ENCODE peak calls at places on chromosomes 12 and 14, in five cellular contexts. One of them, this sample, is unnamed.

GRCh38 chr12:107549786-107550480 is 135.7 kb upstream of the PWP1 start:
- DNase-seq in WTC11: no peak
- DNase-seq in ovary: no peak
- DNase-seq in mucosa of descending colon: no peak
- DNase-seq in B cell: no peak
- DNase-seq in this sample: no peak

GRCh38 chr12:99108924-99109323 is 463.8 kb downstream of the APAF1 start:
- DNase-seq in WTC11: no peak
- DNase-seq in mucosa of descending colon: no peak
- DNase-seq in ovary: no peak
- DNase-seq in B cell: no peak
- DNase-seq in this sample: no peak

GRCh38 chr14:94386085-94387031 is 2.0 kb downstream of the SERPINA1 start:
- DNase-seq in B cell: no peak
- DNase-seq in mucosa of descending colon: no peak
- DNase-seq in WTC11: no peak
- DNase-seq in ovary: no peak
- DNase-seq in this sample: no peak

GRCh38 chr12:47652491-47653234 is 53.2 kb downstream of the RPAP3 start:
- DNase-seq in ovary: no peak
- DNase-seq in B cell: no peak
- DNase-seq in mucosa of descending colon: no peak
- DNase-seq in WTC11: no peak
- DNase-seq in this sample: no peak

GRCh38 chr12:124683330-124683662 is 115.9 kb upstream of the NCOR2 start:
- DNase-seq in ovary: no peak
- DNase-seq in mucosa of descending colon: no peak
- DNase-seq in WTC11: no peak
- DNase-seq in B cell: no peak
- DNase-seq in this sample: no peak

GRCh38 chr14:53010193-53010592 is 59.3 kb upstream of the FERMT2 start:
- DNase-seq in B cell: no peak
- DNase-seq in ovary: no peak
- DNase-seq in WTC11: no peak
- DNase-seq in mucosa of descending colon: no peak
- DNase-seq in this sample: no peak

GRCh38 chr14:87756661-87757060 is 236.3 kb downstream of the GALC start:
- DNase-seq in WTC11: no peak
- DNase-seq in B cell: no peak
- DNase-seq in ovary: no peak
- DNase-seq in mucosa of descending colon: no peak
- DNase-seq in this sample: no peak

GRCh38 chr14:88128811-88129210 is 123.9 kb downstream of the GPR65 start:
- DNase-seq in B cell: no peak
- DNase-seq in ovary: no peak
- DNase-seq in mucosa of descending colon: no peak
- DNase-seq in WTC11: no peak
- DNase-seq in this sample: no peak

GRCh38 chr12:130714091-130714590 is 2.0 kb downstream of the RIMBP2 start:
- DNase-seq in WTC11: no peak
- DNase-seq in B cell: no peak
- DNase-seq in mucosa of descending colon: no peak
- DNase-seq in ovary: peak
- DNase-seq in this sample: no peak

GRCh38 chr12:74722709-74723108 is 185.1 kb downstream of the ATXN7L3B start:
- DNase-seq in WTC11: no peak
- DNase-seq in B cell: no peak
- DNase-seq in mucosa of descending colon: no peak
- DNase-seq in ovary: no peak
- DNase-seq in this sample: no peak

GRCh38 chr12:1822699-1823098 is 2.3 kb downstream of the LRTM2 start:
- DNase-seq in ovary: no peak
- DNase-seq in mucosa of descending colon: no peak
- DNase-seq in B cell: no peak
- DNase-seq in WTC11: no peak
- DNase-seq in this sample: no peak

GRCh38 chr14:103224996-103225874 is 102.0 kb downstream of the TNFAIP2 start:
- DNase-seq in B cell: no peak
- DNase-seq in ovary: no peak
- DNase-seq in mucosa of descending colon: no peak
- DNase-seq in WTC11: no peak
- DNase-seq in this sample: no peak

GRCh38 chr14:34766611-34767010 is 52.2 kb upstream of the CFL2 start:
- DNase-seq in WTC11: no peak
- DNase-seq in ovary: no peak
- DNase-seq in mucosa of descending colon: no peak
- DNase-seq in B cell: no peak
- DNase-seq in this sample: no peak

GRCh38 chr12:32400114-32400672 is 835 bp downstream of the FGD4 start:
- DNase-seq in ovary: no peak
- DNase-seq in mucosa of descending colon: no peak
- DNase-seq in B cell: no peak
- DNase-seq in WTC11: peak
- DNase-seq in this sample: no peak

GRCh38 chr14:73238262-73238852 is 1.1 kb downstream of the PAPLN start:
- DNase-seq in B cell: no peak
- DNase-seq in WTC11: no peak
- DNase-seq in ovary: no peak
- DNase-seq in mucosa of descending colon: peak
- DNase-seq in this sample: no peak

GRCh38 chr12:47812797-47813490 is 6.8 kb downstream of the HDAC7 start:
- DNase-seq in ovary: peak
- DNase-seq in B cell: peak
- DNase-seq in mucosa of descending colon: peak
- DNase-seq in WTC11: peak
- DNase-seq in this sample: peak

GRCh38 chr14:23483216-23483854 is 13.8 kb downstream of the NGDN start:
- DNase-seq in ovary: no peak
- DNase-seq in B cell: no peak
- DNase-seq in mucosa of descending colon: no peak
- DNase-seq in WTC11: peak
- DNase-seq in this sample: peak

GRCh38 chr12:75883241-75883640 is 148.3 kb downstream of the PHLDA1 start:
- DNase-seq in ovary: no peak
- DNase-seq in B cell: no peak
- DNase-seq in mucosa of descending colon: no peak
- DNase-seq in WTC11: no peak
- DNase-seq in this sample: no peak

GRCh38 chr14:66330916-66331315 is 155.3 kb upstream of the CCDC196 start:
- DNase-seq in mucosa of descending colon: no peak
- DNase-seq in ovary: no peak
- DNase-seq in B cell: no peak
- DNase-seq in WTC11: no peak
- DNase-seq in this sample: no peak

GRCh38 chr14:38999949-39000348 is 103.1 kb downstream of the SEC23A start:
- DNase-seq in ovary: no peak
- DNase-seq in WTC11: no peak
- DNase-seq in B cell: no peak
- DNase-seq in mucosa of descending colon: no peak
- DNase-seq in this sample: no peak

GRCh38 chr12:5746020-5746419 is 199.0 kb downstream of the ANO2 start:
- DNase-seq in ovary: no peak
- DNase-seq in WTC11: no peak
- DNase-seq in B cell: no peak
- DNase-seq in mucosa of descending colon: no peak
- DNase-seq in this sample: no peak

GRCh38 chr12:69657376-69658137 is 41.5 kb downstream of the BEST3 start:
- DNase-seq in mucosa of descending colon: no peak
- DNase-seq in B cell: no peak
- DNase-seq in WTC11: no peak
- DNase-seq in ovary: no peak
- DNase-seq in this sample: no peak

GRCh38 chr14:19800282-19801117 is 3.1 kb upstream of the OR4N2 start:
- DNase-seq in ovary: no peak
- DNase-seq in WTC11: no peak
- DNase-seq in mucosa of descending colon: no peak
- DNase-seq in B cell: no peak
- DNase-seq in this sample: no peak

GRCh38 chr14:53011053-53011462 is 60.2 kb upstream of the FERMT2 start:
- DNase-seq in ovary: peak
- DNase-seq in B cell: no peak
- DNase-seq in mucosa of descending colon: peak
- DNase-seq in WTC11: peak
- DNase-seq in this sample: no peak

GRCh38 chr12:2273288-2273687 is 220.5 kb downstream of the CACNA1C start:
- DNase-seq in B cell: no peak
- DNase-seq in ovary: no peak
- DNase-seq in WTC11: no peak
- DNase-seq in mucosa of descending colon: no peak
- DNase-seq in this sample: no peak

GRCh38 chr12:56520025-56520810 is 1.4 kb upstream of the RBMS2 start:
- DNase-seq in ovary: no peak
- DNase-seq in WTC11: no peak
- DNase-seq in B cell: no peak
- DNase-seq in mucosa of descending colon: no peak
- DNase-seq in this sample: no peak

GRCh38 chr12:65699251-65699650 is 125.0 kb upstream of the HMGA2 start:
- DNase-seq in mucosa of descending colon: no peak
- DNase-seq in B cell: no peak
- DNase-seq in WTC11: no peak
- DNase-seq in ovary: no peak
- DNase-seq in this sample: no peak
- TF ChIP-seq CTCF in mucosa of descending colon: no peak
- TF ChIP-seq CTCF in B cell: no peak
- TF ChIP-seq CTCF in WTC11: no peak
- TF ChIP-seq CTCF in ovary: no peak
- TF ChIP-seq CTCF in this sample: no peak

GRCh38 chr12:84875241-84875640 is 37.4 kb downstream of the SLC6A15 start:
- DNase-seq in B cell: no peak
- DNase-seq in WTC11: no peak
- DNase-seq in ovary: no peak
- DNase-seq in mucosa of descending colon: no peak
- DNase-seq in this sample: no peak

GRCh38 chr12:84874125-84874824 is 38.3 kb downstream of the SLC6A15 start:
- DNase-seq in mucosa of descending colon: no peak
- DNase-seq in B cell: no peak
- DNase-seq in ovary: no peak
- DNase-seq in WTC11: no peak
- DNase-seq in this sample: no peak

GRCh38 chr12:84877340-84877739 is 35.3 kb downstream of the SLC6A15 start:
- DNase-seq in B cell: no peak
- DNase-seq in mucosa of descending colon: no peak
- DNase-seq in ovary: no peak
- DNase-seq in WTC11: no peak
- DNase-seq in this sample: no peak

GRCh38 chr12:84874825-84875139 is 37.8 kb downstream of the SLC6A15 start:
- DNase-seq in ovary: no peak
- DNase-seq in mucosa of descending colon: no peak
- DNase-seq in WTC11: no peak
- DNase-seq in B cell: no peak
- DNase-seq in this sample: no peak
- TF ChIP-seq CTCF in ovary: no peak
- TF ChIP-seq CTCF in mucosa of descending colon: no peak
- TF ChIP-seq CTCF in WTC11: no peak
- TF ChIP-seq CTCF in B cell: peak
- TF ChIP-seq CTCF in this sample: peak

DNA sequence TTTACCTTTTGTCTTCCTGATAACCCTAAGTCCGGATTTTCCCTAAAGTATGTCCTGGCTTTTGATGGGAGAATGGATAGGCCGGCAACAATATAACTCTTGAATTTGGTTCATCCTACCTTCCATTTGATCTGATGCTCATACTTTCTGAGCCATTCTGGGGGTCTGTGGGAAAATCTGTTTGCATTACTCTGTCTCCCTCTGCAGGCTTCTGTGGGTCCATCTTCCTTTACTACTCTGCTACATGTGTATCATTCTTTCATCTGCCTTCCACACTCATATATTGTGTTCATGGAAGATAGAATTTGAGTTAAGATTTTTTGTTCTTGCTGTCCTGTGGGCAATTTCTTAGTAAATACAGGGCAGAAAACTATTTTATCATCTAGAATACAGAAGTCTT is 101.5 kb downstream of the NAV3 start:
- DNase-seq in B cell: no peak
- DNase-seq in WTC11: no peak
- DNase-seq in mucosa of descending colon: no peak
- DNase-seq in ovary: no peak
- DNase-seq in this sample: no peak
- TF ChIP-seq CTCF in B cell: no peak
- TF ChIP-seq CTCF in WTC11: peak
- TF ChIP-seq CTCF in mucosa of descending colon: no peak
- TF ChIP-seq CTCF in ovary: no peak
- TF ChIP-seq CTCF in this sample: no peak

GRCh38 chr12:45242180-45242579 is 26.3 kb downstream of the ANO6 start:
- DNase-seq in mucosa of descending colon: no peak
- DNase-seq in B cell: no peak
- DNase-seq in WTC11: no peak
- DNase-seq in ovary: no peak
- DNase-seq in this sample: no peak

GRCh38 chr12:45246202-45246601 is 30.3 kb downstream of the ANO6 start:
- DNase-seq in mucosa of descending colon: no peak
- DNase-seq in B cell: no peak
- DNase-seq in ovary: no peak
- DNase-seq in WTC11: no peak
- DNase-seq in this sample: no peak

GRCh38 chr12:45247589-45247988 is 31.7 kb downstream of the ANO6 start:
- DNase-seq in WTC11: no peak
- DNase-seq in B cell: no peak
- DNase-seq in ovary: no peak
- DNase-seq in mucosa of descending colon: no peak
- DNase-seq in this sample: no peak

GRCh38 chr12:45243963-45244362 is 28.1 kb downstream of the ANO6 start:
- DNase-seq in WTC11: no peak
- DNase-seq in mucosa of descending colon: no peak
- DNase-seq in ovary: no peak
- DNase-seq in B cell: no peak
- DNase-seq in this sample: no peak

DNA sequence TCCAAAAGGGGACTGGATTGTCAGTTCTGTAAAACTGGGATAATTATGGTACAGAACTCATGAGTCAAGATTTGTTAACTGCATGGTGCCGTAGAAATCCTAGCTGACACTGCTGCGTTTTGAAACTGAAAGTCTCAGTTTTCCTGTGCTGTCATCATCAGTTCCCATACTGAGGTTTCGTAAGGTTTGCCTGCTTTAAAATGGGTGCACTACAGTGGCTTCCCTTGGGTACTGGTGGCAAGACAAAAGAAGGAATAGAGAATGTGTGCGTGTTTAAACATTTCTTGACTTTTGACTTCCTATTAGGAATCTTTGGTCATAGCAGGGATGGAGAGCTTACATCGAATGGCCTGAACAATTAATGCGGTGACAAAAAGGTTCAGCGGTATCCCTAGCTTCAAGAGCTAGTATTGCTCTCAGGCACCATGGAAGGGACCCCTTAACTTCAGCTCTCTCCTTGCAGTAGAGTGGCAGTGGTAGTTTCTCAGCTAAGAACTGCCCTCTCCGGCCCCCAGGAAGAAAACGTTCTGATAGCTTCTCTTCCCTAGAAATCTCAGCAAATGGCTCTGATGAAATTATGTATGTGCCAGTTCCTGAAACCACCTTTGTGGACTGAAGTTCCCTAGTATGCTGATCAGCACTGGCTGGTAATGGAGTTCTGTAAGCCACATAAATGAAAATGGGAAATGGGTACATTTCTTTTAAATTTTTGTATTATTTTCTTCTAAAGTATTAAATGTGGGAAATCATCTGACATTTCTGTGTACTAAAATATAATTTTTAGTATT is 28.9 kb downstream of the ANO6 start:
- DNase-seq in B cell: no peak
- DNase-seq in mucosa of descending colon: no peak
- DNase-seq in ovary: no peak
- DNase-seq in WTC11: no peak
- DNase-seq in this sample: no peak
- TF ChIP-seq CTCF in B cell: no peak
- TF ChIP-seq CTCF in mucosa of descending colon: no peak
- TF ChIP-seq CTCF in ovary: no peak
- TF ChIP-seq CTCF in WTC11: no peak
- TF ChIP-seq CTCF in this sample: no peak

GRCh38 chr14:93206793-93207467 is at the start of the genes GON7 and UBR7:
- DNase-seq in B cell: peak
- DNase-seq in mucosa of descending colon: peak
- DNase-seq in ovary: peak
- DNase-seq in WTC11: peak
- DNase-seq in this sample: peak
- TF ChIP-seq CTCF in B cell: peak
- TF ChIP-seq CTCF in mucosa of descending colon: peak
- TF ChIP-seq CTCF in ovary: peak
- TF ChIP-seq CTCF in WTC11: no peak
- TF ChIP-seq CTCF in this sample: no peak